ENCODE peak calls at places on chromosomes 16 and 17, in six cellular contexts. W is activated naive CD4-positive, alpha-beta T cell treated with Interleukin-2 at 50 U/mL for 16 hours; S is sigmoid colon; M is lung microvascular endothelial cell; P is prostate gland; G is activated CD8-positive, alpha-beta memory T cell treated with anti-CD3 and anti-CD28 coated beads for 1 hour. Q is an unnamed sample.
A peak's percentile ranks its signal among the peaks of the same experiment; 100 is the strongest.

GRCh38 chr17:42878123-42878880 is 22.3 kb upstream of the G6PC1 start:
- DNase-seq in W (no peak), P (no peak), G (no peak), M (no peak), S (no peak), Q (no peak)

GRCh38 chr16:69351309-69352027 is at the start of gene TMED6:
- DNase-seq in W (no peak), G (no peak), P (no peak), M (no peak), S (no peak), Q (no peak)

GRCh38 chr17:42676424-42677011 is at the start of gene PLEKHH3:
- DNase-seq in S (no peak), P (no peak), M (no peak), G (no peak), W (no peak), Q (no peak)

GRCh38 chr16:52773026-52773425 is 226.1 kb upstream of the TOX3 start:
- DNase-seq in S (no peak), P (no peak), W (no peak), M (no peak), G (no peak), Q (peak; percentile 12)

GRCh38 chr17:75477493-75477862 is 21.0 kb downstream of the TMEM94 start:
- DNase-seq in M (no peak), G (no peak), P (no peak), W (no peak), S (no peak), Q (no peak)

GRCh38 chr16:82264781-82265180 is 94.8 kb upstream of the MPHOSPH6 start:
- DNase-seq in W (no peak), S (no peak), G (no peak), P (no peak), M (no peak), Q (no peak)

GRCh38 chr16:58678716-58679115 is 5.9 kb downstream of the SLC38A7 start:
- DNase-seq in G (no peak), P (peak; percentile 66), M (peak; percentile 12), W (no peak), S (peak; percentile 71), Q (no peak)

GRCh38 chr17:30556374-30557332 is 79.4 kb downstream of the GOSR1 start:
- DNase-seq in G (no peak), W (no peak), P (no peak), S (no peak), M (no peak), Q (no peak)

GRCh38 chr16:83136924-83137323 is 510.2 kb downstream of the CDH13 start:
- DNase-seq in W (no peak), G (no peak), M (peak; percentile 7), S (no peak), P (no peak), Q (no peak)

GRCh38 chr16:56108724-56109123 is 82.6 kb upstream of the GNAO1 start:
- DNase-seq in W (no peak), P (no peak), S (no peak), M (no peak), G (no peak), Q (no peak)

GRCh38 chr16:49986351-49987124 is 38.5 kb upstream of the CNEP1R1 start:
- DNase-seq in W (no peak), S (no peak), P (no peak), G (no peak), M (peak; percentile 33), Q (no peak)

GRCh38 chr17:75096082-75096625 is 8.4 kb downstream of the SLC16A5 start:
- DNase-seq in S (no peak), M (peak; percentile 85), G (no peak), P (peak; percentile 80), W (no peak), Q (no peak)

GRCh38 chr16:53434436-53435065 is at the start of gene RBL2:
- DNase-seq in G (no peak), P (peak; percentile 80), W (peak; percentile 86), S (peak; percentile 92), M (peak; percentile 89), Q (no peak)

GRCh38 chr17:76382305-76382802 is 2.1 kb upstream of the SPHK1 start:
- DNase-seq in W (peak; percentile 14), P (peak; percentile 36), S (no peak), G (no peak), M (peak; percentile 64), Q (no peak)

GRCh38 chr16:85448557-85449194 is 164.4 kb upstream of the GSE1 start:
- DNase-seq in W (peak; percentile 27), S (no peak), M (no peak), G (no peak), P (no peak), Q (peak; percentile 82)

GRCh38 chr16:67283039-67283825 is 3.9 kb downstream of the PLEKHG4 start:
- DNase-seq in S (no peak), W (no peak), P (no peak), M (peak; percentile 30), G (no peak), Q (no peak)

Q was measured in NCI-H187.